ENCODE peak calls at places on chromosomes 11 and 22, in six cellular contexts. T, X, O, Y, S and H are unnamed samples.

GRCh38 chr11:128476031-128476430 is 111.3 kb downstream of the ETS1 start:
- DNase-seq in T (no peak), X (no peak), O (no peak), Y (no peak), S (no peak), H (no peak)

GRCh38 chr11:64258356-64258755 is 7.0 kb downstream of the PLCB3 start:
- DNase-seq in T (no peak), X (no peak), O (no peak), Y (peak; percentile 27), S (no peak), H (no peak)

GRCh38 chr11:113267536-113267935 is 46.8 kb upstream of the TTC12 start:
- DNase-seq in T (no peak), X (no peak), O (no peak), Y (no peak), S (no peak), H (no peak)

GRCh38 chr11:1935156-1936071 is 11.7 kb upstream of the MRPL23 start:
- DNase-seq in T (no peak), X (no peak), O (no peak), Y (peak; percentile 28), S (no peak), H (no peak)

GRCh38 chr22:29706991-29707390 is 12.8 kb upstream of the CABP7 start:
- DNase-seq in T (no peak), X (no peak), O (no peak), Y (no peak), S (no peak), H (no peak)

GRCh38 chr11:67374571-67375276 is 1.3 kb upstream of the CLCF1 start:
- DNase-seq in T (no peak), X (peak; percentile 47), O (no peak), Y (no peak), S (no peak), H (no peak)

GRCh38 chr11:87445002-87445401 is 407.3 kb downstream of the TMEM135 start:
- DNase-seq in T (no peak), X (no peak), O (no peak), Y (no peak), S (no peak), H (no peak)

GRCh38 chr22:48432721-48433518 is 1394.8 kb downstream of the BRD1 start:
- DNase-seq in T (no peak), X (no peak), O (no peak), Y (no peak), S (no peak), H (no peak)

GRCh38 chr22:44247923-44248892 is 64.5 kb downstream of the SHISAL1 start:
- DNase-seq in T (no peak), X (no peak), O (no peak), Y (no peak), S (no peak), H (no peak)

GRCh38 chr11:69889400-69890372 is 70.5 kb upstream of the FGF3 start:
- DNase-seq in T (no peak), X (no peak), O (no peak), Y (no peak), S (no peak), H (no peak)

GRCh38 chr11:1400168-1401000 is 10.7 kb downstream of the BRSK2 start:
- DNase-seq in T (no peak), X (peak; percentile 16), O (no peak), Y (no peak), S (no peak), H (no peak)

GRCh38 chr11:102912482-102912830 is 37.7 kb upstream of the MMP12 start:
- DNase-seq in T (peak; percentile 48), X (no peak), O (no peak), Y (no peak), S (no peak), H (no peak)

GRCh38 chr11:102615077-102615893 is 9.8 kb downstream of the MMP20 start:
- DNase-seq in T (no peak), X (no peak), O (no peak), Y (no peak), S (no peak), H (no peak)

GRCh38 chr22:30228509-30229359 is 17.8 kb downstream of the LIF start:
- DNase-seq in T (peak; percentile 72), X (no peak), O (no peak), Y (no peak), S (no peak), H (no peak)

GRCh38 chr11:45669956-45670355 is 4.5 kb upstream of the CHST1 start:
- DNase-seq in T (no peak), X (peak; percentile 6), O (no peak), Y (no peak), S (no peak), H (no peak)

GRCh38 chr11:69440876-69441275 is 40.6 kb upstream of the LINC01488 start:
- DNase-seq in T (no peak), X (peak; percentile 1), O (no peak), Y (no peak), S (no peak), H (no peak)

GRCh38 chr22:50507421-50507990 is at the start of gene LMF2:
- DNase-seq in T (peak; percentile 83), X (peak; percentile 94), O (no peak), Y (peak; percentile 99), S (no peak), H (peak; percentile 98)

GRCh38 chr22:48453751-48454485 is 1373.8 kb downstream of the BRD1 start:
- DNase-seq in T (no peak), X (no peak), O (no peak), Y (no peak), S (no peak), H (no peak)

GRCh38 chr11:86179646-86180064 is 64.9 kb upstream of the EED start:
- DNase-seq in T (no peak), X (no peak), O (no peak), Y (no peak), S (no peak), H (no peak)

GRCh38 chr11:61147271-61147670 is 14.0 kb downstream of the VPS37C start:
- DNase-seq in T (no peak), X (no peak), O (no peak), Y (no peak), S (no peak), H (no peak)

GRCh38 chr11:8180469-8180868 is 11.6 kb upstream of the RIC3 start:
- DNase-seq in T (no peak), X (no peak), O (no peak), Y (no peak), S (no peak), H (no peak)

GRCh38 chr22:27876684-27877083 is 42.4 kb downstream of the PITPNB start:
- DNase-seq in T (no peak), X (no peak), O (no peak), Y (no peak), S (no peak), H (no peak)

GRCh38 chr22:39574779-39575551 is 4.4 kb downstream of the CACNA1I start:
- DNase-seq in T (peak; percentile 84), X (no peak), O (no peak), Y (no peak), S (no peak), H (no peak)

GRCh38 chr22:49381595-49382450 is 445.9 kb downstream of the BRD1 start:
- DNase-seq in T (no peak), X (no peak), O (no peak), Y (no peak), S (no peak), H (no peak)

GRCh38 chr11:114977596-114977995 is 299.3 kb downstream of the NXPE2 start:
- DNase-seq in T (no peak), X (no peak), O (no peak), Y (no peak), S (no peak), H (no peak)

GRCh38 chr22:27574651-27575050 is 226.9 kb downstream of the MN1 start:
- DNase-seq in T (no peak), X (no peak), O (no peak), Y (no peak), S (no peak), H (no peak)

GRCh38 chr11:117928818-117929567 is at the start of gene TMPRSS13:
- DNase-seq in T (peak; percentile 85), X (no peak), O (no peak), Y (no peak), S (no peak), H (no peak)

GRCh38 chr11:75867778-75868374 is 52.9 kb downstream of the UVRAG start:
- DNase-seq in T (peak; percentile 50), X (no peak), O (no peak), Y (peak; percentile 46), S (no peak), H (peak; percentile 42)

GRCh38 chr22:37843746-37844089 is 416 bp downstream of the ANKRD54 start:
- DNase-seq in T (peak; percentile 25), X (peak; percentile 67), O (no peak), Y (peak; percentile 67), S (no peak), H (peak; percentile 68)

DNA sequence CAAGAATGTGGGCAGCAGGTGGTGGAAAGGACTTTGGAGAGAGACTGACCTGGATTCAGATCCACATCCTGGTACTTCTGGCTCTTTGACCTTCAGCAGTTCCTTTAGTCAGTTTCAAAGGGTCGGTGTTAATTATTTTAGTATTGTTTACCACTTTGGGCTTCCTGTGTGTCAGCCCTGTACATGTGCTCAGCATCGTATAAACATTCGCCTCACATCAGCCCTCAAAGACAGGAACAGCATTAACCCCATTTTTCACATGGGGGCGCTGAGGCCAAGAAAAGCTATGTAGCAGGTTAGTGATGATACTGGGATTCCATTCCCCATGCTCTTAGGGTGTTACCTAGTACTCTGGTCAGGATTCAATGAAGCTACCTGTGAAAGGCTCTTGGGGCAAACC is 72.1 kb upstream of the YWHAH start:
- DNase-seq in T (no peak), X (no peak), O (no peak), Y (no peak), S (no peak), H (no peak)
- TF ChIP-seq CTCF in T (no peak), X (no peak), O (peak; percentile 8), Y (peak; percentile 19), S (no peak), H (no peak)

GRCh38 chr11:73178092-73178539 is 36.0 kb upstream of the FCHSD2 start:
- DNase-seq in T (peak; percentile 92), X (peak; percentile 92), O (no peak), Y (peak; percentile 87), S (peak; percentile 34), H (peak; percentile 90)
- TF ChIP-seq CTCF in T (peak; percentile 73), X (peak; percentile 66), O (peak; percentile 79), Y (peak; percentile 86), S (peak; percentile 73), H (peak; percentile 81)

DNA sequence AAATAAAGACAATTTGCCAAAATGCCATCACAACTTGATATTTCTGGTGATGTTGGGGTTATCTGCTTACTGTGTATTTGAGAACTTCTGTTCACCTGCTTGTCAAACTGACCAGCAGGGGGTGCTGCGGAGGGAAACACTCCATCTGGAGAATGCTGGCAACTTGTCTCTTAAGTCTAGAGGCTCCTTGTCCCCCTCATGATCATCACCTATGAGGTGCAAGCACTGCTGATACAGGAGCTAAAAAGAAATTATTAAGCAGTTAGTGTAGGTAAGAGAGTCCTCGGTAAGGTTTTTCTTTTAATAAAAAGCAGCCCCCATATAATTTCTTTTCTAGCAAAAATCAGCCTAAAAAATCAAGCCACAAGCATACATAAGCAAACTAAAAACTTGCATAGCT is 32.7 kb upstream of the GLYATL1B start:
- DNase-seq in T (no peak), X (peak; percentile 41), O (peak; percentile 39), Y (no peak), S (no peak), H (no peak)
- TF ChIP-seq CTCF in T (peak; percentile 46), X (no peak), O (peak; percentile 82), Y (peak; percentile 73), S (peak; percentile 62), H (peak; percentile 70)

GRCh38 chr11:79259800-79260199 is 181.0 kb downstream of the TENM4 start:
- DNase-seq in T (no peak), X (no peak), O (no peak), Y (no peak), S (no peak), H (no peak)
- TF ChIP-seq CTCF in T (no peak), X (no peak), O (no peak), Y (no peak), S (no peak), H (no peak)